ENCODE peak calls at places on chromosomes 12 and 14, in six cellular contexts. C is ACHN; W is activated CD4-positive, alpha-beta T cell treated with anti-CD3 and anti-CD28 coated beads, Interleukin-2, amount 50 U/mL, for 48 hours; O is left colon; S is stimulated activated CD4-positive, alpha-beta T cell treated with anti-CD3 and anti-CD28 coated beads, Interleukin-2, amount 100 ng/mL, for 24 hours; D is brain microvascular endothelial cell. A is an unnamed sample.

GRCh38 chr12:64796205-64796845 is 28.1 kb upstream of the TBC1D30 start:
- DNase-seq in O (peak; percentile 62), W (peak; percentile 31), C (peak; percentile 94), S (peak; percentile 48), D (peak; percentile 90), A (no peak)

GRCh38 chr12:100877776-100878175 is 83.2 kb downstream of the ANO4 start:
- DNase-seq in O (no peak), C (no peak), W (no peak), D (no peak), S (no peak), A (no peak)

GRCh38 chr12:116924558-116925453 is 14.1 kb downstream of the FBXW8 start:
- DNase-seq in W (peak; percentile 44), O (no peak), S (peak; percentile 33), C (peak; percentile 76), D (peak; percentile 84), A (no peak)

GRCh38 chr14:23469906-23470403 is 452 bp downstream of the NGDN start:
- DNase-seq in O (no peak), D (no peak), W (no peak), C (no peak), S (no peak), A (no peak)

GRCh38 chr14:65434216-65434850 is 21.8 kb downstream of the FUT8 start:
- DNase-seq in S (no peak), C (peak; percentile 4), D (no peak), W (no peak), O (no peak), A (no peak)

GRCh38 chr12:49877066-49877465 is 26.6 kb downstream of the FAIM2 start:
- DNase-seq in W (no peak), O (peak; percentile 6), D (no peak), S (no peak), C (no peak), A (no peak)

GRCh38 chr12:41932028-41932427 is 212.6 kb downstream of the GXYLT1 start:
- DNase-seq in C (no peak), W (no peak), D (no peak), S (no peak), O (no peak), A (no peak)

GRCh38 chr14:21262410-21262809 is 6.8 kb downstream of the HNRNPC start:
- DNase-seq in O (no peak), W (no peak), C (no peak), D (no peak), S (no peak), A (no peak)

GRCh38 chr14:69518341-69519101 is 34.0 kb downstream of the PLEKHD1 start:
- DNase-seq in D (no peak), S (no peak), C (no peak), W (no peak), O (no peak), A (no peak)

GRCh38 chr12:26403601-26404000 is 208.2 kb downstream of the SSPN start:
- DNase-seq in S (no peak), W (no peak), C (no peak), D (no peak), O (no peak), A (no peak)

GRCh38 chr12:7092229-7092985 is at the start of gene C1R:
- DNase-seq in S (peak; percentile 77), D (peak; percentile 57), C (peak; percentile 70), O (peak; percentile 64), W (peak; percentile 74), A (peak; percentile 30)

GRCh38 chr12:45878630-45879255 is 111.6 kb downstream of the SCAF11 start:
- DNase-seq in O (no peak), W (no peak), C (no peak), S (no peak), D (no peak), A (no peak)

GRCh38 chr12:109582636-109583035 is 9.0 kb downstream of the MVK start:
- DNase-seq in C (peak; percentile 43), O (no peak), D (no peak), S (no peak), W (no peak), A (no peak)

GRCh38 chr14:77290705-77291104 is 19.7 kb upstream of the NGB start:
- DNase-seq in D (peak; percentile 55), C (peak; percentile 5), O (no peak), W (no peak), S (no peak), A (no peak)

GRCh38 chr14:105314287-105315185 is at the start of gene PACS2:
- DNase-seq in W (peak; percentile 65), C (peak; percentile 86), O (peak; percentile 59), D (no peak), S (peak; percentile 79), A (peak; percentile 62)

A was measured in caudate nucleus.